ENCODE peak calls at places on chromosomes 6 and 20, in four cellular contexts. R, Z, I and P are unnamed samples.

GRCh38 chr20:15205719-15206118 is 868.3 kb upstream of the FLRT3 start:
- DNase-seq in R (no peak), Z (no peak), I (no peak), P (no peak)

GRCh38 chr20:8361008-8361652 is 229.1 kb downstream of the PLCB1 start:
- DNase-seq in R (peak; percentile 58), Z (peak; percentile 12), I (no peak), P (no peak)

GRCh38 chr6:117549606-117550005 is 52.7 kb downstream of the GOPC start:
- DNase-seq in R (no peak), Z (no peak), I (no peak), P (no peak)

GRCh38 chr20:48047453-48047852 is 262.2 kb upstream of the SULF2 start:
- DNase-seq in R (no peak), Z (no peak), I (no peak), P (no peak)

GRCh38 chr6:94088870-94089269 is 669.5 kb upstream of the EPHA7 start:
- DNase-seq in R (no peak), Z (no peak), I (no peak), P (no peak)

GRCh38 chr20:24503352-24503931 is 34.0 kb downstream of the SYNDIG1 start:
- DNase-seq in R (peak; percentile 13), Z (no peak), I (peak; percentile 19), P (no peak)

GRCh38 chr6:21075986-21076385 is 517.6 kb upstream of the SOX4 start:
- DNase-seq in R (no peak), Z (no peak), I (no peak), P (no peak)

GRCh38 chr20:41428285-41428684 is 61.7 kb upstream of the EMILIN3 start:
- DNase-seq in R (peak; percentile 86), Z (peak; percentile 70), I (no peak), P (no peak)

GRCh38 chr6:150876598-150876997 is 11.1 kb downstream of the MTHFD1L start:
- DNase-seq in R (peak; percentile 37), Z (no peak), I (no peak), P (no peak)

GRCh38 chr20:324177-325042 is 942 bp upstream of the SOX12 start:
- DNase-seq in R (peak; percentile 72), Z (peak; percentile 89), I (peak; percentile 97), P (peak; percentile 90)

DNA sequence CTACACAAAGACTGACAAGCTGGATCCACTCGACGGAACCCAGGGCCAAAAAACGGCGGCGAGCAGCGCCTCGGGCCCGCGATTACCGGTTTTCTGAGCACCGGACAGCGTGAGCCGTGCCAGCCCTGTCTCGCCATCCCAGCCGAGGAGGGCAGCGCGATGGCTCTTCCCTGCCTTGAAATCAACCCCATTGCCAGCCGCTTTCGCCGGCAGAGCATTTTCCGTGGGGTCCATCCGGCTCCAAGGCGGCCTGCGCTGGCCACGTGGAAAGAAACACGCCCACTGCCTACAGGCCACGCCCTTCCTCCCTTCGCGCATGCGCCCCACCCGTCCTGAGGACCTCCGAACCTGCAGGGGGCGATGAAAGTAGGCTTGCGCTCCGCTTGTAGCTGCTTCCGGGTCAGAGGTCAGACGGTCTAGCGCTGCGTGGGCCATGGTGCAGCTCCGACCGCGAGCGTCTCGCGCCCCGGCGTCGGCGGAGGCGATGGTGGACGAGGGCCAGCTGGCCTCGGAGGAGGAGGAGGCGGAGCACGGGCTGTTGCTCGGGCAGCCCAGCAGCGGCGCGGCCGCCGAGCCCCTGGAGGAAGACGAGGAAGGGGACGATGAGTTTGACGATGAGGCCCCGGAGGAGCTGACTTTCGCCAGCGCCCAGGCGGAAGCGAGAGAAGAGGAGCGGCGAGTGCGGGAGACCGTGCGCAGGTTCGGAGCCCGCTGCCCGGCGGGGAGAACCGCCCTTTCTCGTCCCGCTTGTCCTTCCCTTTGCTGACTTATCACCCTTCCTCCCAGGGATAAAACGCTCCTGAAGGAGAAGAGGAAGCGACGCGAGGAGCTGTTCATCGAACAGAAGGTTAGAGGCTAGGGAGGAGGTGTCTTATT is at the start of gene NOL7:
- DNase-seq in R (peak; percentile 99), Z (peak; percentile 98), I (peak; percentile 96), P (peak; percentile 96)
- H2BK5ac ChIP-seq in R (peak within 1 kb of the TSS; percentile 77), Z (peak within 1 kb of the TSS; percentile 58), I (no peak within 1 kb of the TSS), P (peak within 1 kb of the TSS; percentile 93)

GRCh38 chr6:33812669-33813068 is 8.9 kb upstream of the MLN start:
- DNase-seq in R (peak; percentile 55), Z (peak; percentile 63), I (peak; percentile 89), P (peak; percentile 85)
- H2AK5ac ChIP-seq in R (no peak overlapping the region), Z (no peak overlapping the region), I (no peak overlapping the region), P (no peak overlapping the region)

DNA sequence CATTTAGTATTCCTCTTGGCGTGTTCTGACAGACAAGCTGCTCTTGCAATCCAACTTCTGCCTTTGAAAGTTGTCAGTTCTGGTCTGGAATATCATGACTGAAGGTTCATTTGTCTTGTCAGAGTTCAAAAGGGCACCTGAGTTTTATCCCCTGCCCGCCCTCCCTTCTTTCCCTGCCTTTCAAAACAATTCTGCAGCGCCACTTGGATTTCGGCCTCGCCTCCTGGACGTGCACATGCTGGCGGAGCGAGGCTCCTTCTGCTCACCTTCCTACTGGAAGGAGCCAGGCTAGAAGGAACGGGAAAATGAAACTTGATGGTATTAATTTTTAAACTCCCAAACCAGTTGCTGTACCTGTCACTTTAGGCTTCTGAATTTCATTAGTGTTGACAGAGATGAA is 55.7 kb upstream of the HDGFL1 start:
- DNase-seq in R (no peak), Z (no peak), I (no peak), P (no peak)
- H2BK5ac ChIP-seq in R (no peak overlapping the region), Z (no peak overlapping the region), I (no peak overlapping the region), P (no peak overlapping the region)

GRCh38 chr20:38589351-38589750 is 8.4 kb downstream of the ADIG start:
- DNase-seq in R (no peak), Z (no peak), I (no peak), P (no peak)

GRCh38 chr20:38591484-38592410 is 9.9 kb upstream of the ARHGAP40 start:
- DNase-seq in R (no peak), Z (no peak), I (no peak), P (no peak)

GRCh38 chr20:38588303-38588702 is 7.3 kb downstream of the ADIG start:
- DNase-seq in R (no peak), Z (no peak), I (no peak), P (no peak)

GRCh38 chr20:38590682-38591483 is 9.9 kb downstream of the ADIG start:
- DNase-seq in R (no peak), Z (no peak), I (no peak), P (no peak)

DNA sequence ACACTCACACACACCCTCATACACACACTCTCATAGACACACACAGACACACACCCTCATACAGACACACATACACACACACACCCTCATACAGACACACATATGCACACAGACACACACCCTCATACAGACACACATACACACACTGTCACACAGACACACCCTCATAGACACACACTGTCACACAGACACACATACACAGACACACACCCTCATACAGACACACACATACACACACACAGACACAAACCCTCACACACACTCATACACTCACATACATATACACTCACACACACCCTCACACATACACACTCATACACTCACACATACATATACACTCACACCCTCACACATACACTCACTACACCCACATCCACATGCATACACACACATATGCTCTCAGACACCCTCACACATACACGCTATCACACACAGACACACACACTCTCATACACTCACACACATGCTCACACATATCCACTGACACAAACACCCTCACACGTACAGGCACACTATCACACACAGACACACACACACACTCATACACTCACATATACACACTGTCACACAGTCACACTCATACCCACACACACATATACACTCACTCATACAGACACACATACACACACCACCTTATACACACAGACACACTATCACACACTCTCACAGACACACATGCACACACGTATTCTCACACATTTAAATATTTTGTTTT is 9.1 kb downstream of the ADIG start:
- DNase-seq in R (no peak), Z (no peak), I (no peak), P (no peak)
- H2AK5ac ChIP-seq in R (no peak overlapping the region), Z (no peak overlapping the region), I (no peak overlapping the region), P (no peak overlapping the region)

DNA sequence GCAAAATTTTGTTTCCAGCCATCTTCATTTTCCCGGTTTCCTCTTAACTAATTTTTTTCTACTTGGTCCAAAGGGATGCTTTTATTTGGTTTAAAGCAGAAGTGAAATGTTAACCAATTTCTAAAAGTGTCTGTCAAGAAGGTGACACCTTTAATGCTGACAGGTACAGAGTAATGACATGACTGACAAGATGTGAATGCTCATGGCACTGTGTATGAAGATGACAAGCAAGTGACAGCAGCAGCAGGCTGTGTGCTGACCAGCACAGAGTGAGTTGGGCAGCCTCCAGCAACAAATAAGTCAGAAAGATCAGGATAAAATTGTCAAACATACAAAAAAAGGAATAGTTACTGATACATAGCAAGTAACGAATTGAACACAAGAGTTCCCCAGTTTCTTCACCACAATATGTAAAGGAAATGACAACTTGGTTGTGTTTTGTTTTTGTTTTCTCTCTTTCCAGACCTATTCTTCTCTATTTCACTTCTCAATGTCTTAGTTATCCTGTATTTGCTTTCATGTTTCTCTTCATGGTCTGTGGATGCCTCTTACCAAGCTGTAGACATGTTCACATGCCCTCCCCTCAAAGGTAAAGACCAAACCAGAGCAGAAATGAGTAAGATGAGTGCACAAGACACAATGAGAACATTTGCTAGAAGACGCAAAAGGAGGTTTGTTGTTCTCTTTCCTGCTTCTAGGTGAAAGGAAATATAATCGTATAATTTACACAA is 174.9 kb downstream of the FRK start:
- DNase-seq in R (no peak), Z (no peak), I (no peak), P (no peak)
- H2BK5ac ChIP-seq in R (no peak overlapping the region), Z (no peak overlapping the region), I (no peak overlapping the region), P (no peak overlapping the region)

GRCh38 chr20:50017160-50017559 is 34.4 kb downstream of the SNAI1 start:
- DNase-seq in R (no peak), Z (no peak), I (no peak), P (no peak)

GRCh38 chr20:50015636-50015992 is 32.8 kb downstream of the SNAI1 start:
- DNase-seq in R (no peak), Z (no peak), I (no peak), P (no peak)

GRCh38 chr20:50015993-50016770 is 33.4 kb downstream of the SNAI1 start:
- DNase-seq in R (no peak), Z (peak; percentile 76), I (no peak), P (no peak)

GRCh38 chr20:50019466-50020256 is 36.9 kb downstream of the SNAI1 start:
- DNase-seq in R (no peak), Z (no peak), I (no peak), P (no peak)

GRCh38 chr20:50017576-50018248 is 34.9 kb downstream of the SNAI1 start:
- DNase-seq in R (no peak), Z (no peak), I (no peak), P (no peak)
- H2AK5ac ChIP-seq in R (no peak overlapping the region), Z (no peak overlapping the region), I (no peak overlapping the region), P (no peak overlapping the region)

GRCh38 chr6:139029470-139030210 is 1.1 kb downstream of the ABRACL start:
- DNase-seq in R (peak; percentile 59), Z (peak; percentile 74), I (peak; percentile 45), P (peak; percentile 45)

GRCh38 chr6:139028658-139029469 is at the start of gene ABRACL:
- DNase-seq in R (peak; percentile 63), Z (peak; percentile 82), I (no peak), P (peak; percentile 57)

GRCh38 chr6:139028242-139028657 is 295 bp upstream of the ABRACL start:
- DNase-seq in R (no peak), Z (no peak), I (peak; percentile 89), P (no peak)

GRCh38 chr6:139030211-139030530 is 1.6 kb downstream of the ABRACL start:
- DNase-seq in R (no peak), Z (no peak), I (no peak), P (no peak)

DNA sequence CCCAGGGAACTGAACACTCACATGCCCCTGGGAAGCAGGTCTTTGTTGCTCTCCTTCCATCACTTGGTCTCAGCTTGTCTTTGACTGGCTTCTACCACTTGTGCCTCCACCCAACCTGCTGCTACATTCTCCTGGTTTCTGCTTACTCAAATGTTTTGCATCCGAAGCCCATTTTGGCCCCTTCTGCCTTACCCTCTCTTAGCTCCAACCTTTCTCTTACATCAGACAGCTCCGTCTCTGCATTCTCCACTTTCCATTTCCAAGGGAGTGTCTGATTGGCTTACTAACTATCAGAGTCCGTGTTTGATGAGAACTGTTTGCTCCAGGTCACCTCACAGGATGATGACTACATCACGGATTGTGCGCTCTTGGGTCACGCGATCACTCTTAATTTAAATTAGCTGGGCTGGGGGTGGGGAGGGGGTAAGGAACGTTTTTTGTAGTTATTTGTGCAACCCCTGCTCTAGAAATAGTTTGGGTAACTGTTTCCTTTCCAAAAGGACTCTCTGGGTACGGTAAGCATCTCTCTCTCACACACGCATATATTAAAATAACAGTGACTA is 844 bp upstream of the ABRACL start:
- DNase-seq in R (peak; percentile 63), Z (peak; percentile 82), I (peak; percentile 60), P (no peak)
- H2BK5ac ChIP-seq in R (no peak overlapping the region), Z (no peak overlapping the region), I (no peak overlapping the region), P (no peak overlapping the region)